ENCODE peak calls at places on chromosomes 6 and 20, in seven cellular contexts. One of them, this sample, is unnamed.

GRCh38 chr6:37303891-37304503 is 46.1 kb upstream of the TMEM217 start:
- DNase-seq in psoas muscle: no peak
- DNase-seq in kidney: no peak
- DNase-seq in esophagus squamous epithelium: no peak
- DNase-seq in HCT116: peak; percentile 10
- DNase-seq in right lobe of liver: no peak
- DNase-seq in uterus: no peak
- DNase-seq in this sample: no peak

GRCh38 chr20:47315339-47315662 is 41.2 kb downstream of the ZMYND8 start:
- DNase-seq in psoas muscle: peak; percentile 40
- DNase-seq in kidney: no peak
- DNase-seq in esophagus squamous epithelium: no peak
- DNase-seq in HCT116: no peak
- DNase-seq in right lobe of liver: no peak
- DNase-seq in uterus: no peak
- DNase-seq in this sample: no peak

GRCh38 chr6:126002755-126003390 is 16.5 kb downstream of the TRMT11 start:
- DNase-seq in psoas muscle: no peak
- DNase-seq in kidney: no peak
- DNase-seq in esophagus squamous epithelium: no peak
- DNase-seq in HCT116: no peak
- DNase-seq in right lobe of liver: no peak
- DNase-seq in uterus: no peak
- DNase-seq in this sample: no peak

GRCh38 chr6:125314019-125314581 is 12.3 kb upstream of the HDDC2 start:
- DNase-seq in psoas muscle: peak; percentile 45
- DNase-seq in kidney: no peak
- DNase-seq in esophagus squamous epithelium: peak; percentile 4
- DNase-seq in HCT116: peak; percentile 42
- DNase-seq in right lobe of liver: peak; percentile 51
- DNase-seq in uterus: peak; percentile 55
- DNase-seq in this sample: peak; percentile 72

GRCh38 chr6:141451508-141452353 is 681.0 kb upstream of the GJE1 start:
- DNase-seq in psoas muscle: no peak
- DNase-seq in kidney: no peak
- DNase-seq in esophagus squamous epithelium: no peak
- DNase-seq in HCT116: peak; percentile 3
- DNase-seq in right lobe of liver: no peak
- DNase-seq in uterus: no peak
- DNase-seq in this sample: peak; percentile 80

GRCh38 chr6:90131614-90132423 is 164.8 kb downstream of the BACH2 start:
- DNase-seq in psoas muscle: peak; percentile 52
- DNase-seq in kidney: no peak
- DNase-seq in esophagus squamous epithelium: no peak
- DNase-seq in HCT116: no peak
- DNase-seq in right lobe of liver: no peak
- DNase-seq in uterus: peak; percentile 63
- DNase-seq in this sample: no peak

GRCh38 chr6:90293319-90293937 is 3.2 kb downstream of the BACH2 start:
- DNase-seq in psoas muscle: no peak
- DNase-seq in kidney: no peak
- DNase-seq in esophagus squamous epithelium: no peak
- DNase-seq in HCT116: no peak
- DNase-seq in right lobe of liver: peak; percentile 59
- DNase-seq in uterus: no peak
- DNase-seq in this sample: peak; percentile 17

GRCh38 chr20:12291386-12291785 is 373.7 kb downstream of the BTBD3 start:
- DNase-seq in psoas muscle: no peak
- DNase-seq in kidney: no peak
- DNase-seq in esophagus squamous epithelium: no peak
- DNase-seq in HCT116: no peak
- DNase-seq in right lobe of liver: no peak
- DNase-seq in uterus: no peak
- DNase-seq in this sample: no peak

GRCh38 chr6:104281370-104281769 is 578.3 kb downstream of the HACE1 start:
- DNase-seq in psoas muscle: no peak
- DNase-seq in kidney: no peak
- DNase-seq in esophagus squamous epithelium: no peak
- DNase-seq in HCT116: peak; percentile 6
- DNase-seq in right lobe of liver: no peak
- DNase-seq in uterus: no peak
- DNase-seq in this sample: no peak

GRCh38 chr6:134074151-134074712 is 21.8 kb upstream of the SLC2A12 start:
- DNase-seq in psoas muscle: no peak
- DNase-seq in kidney: no peak
- DNase-seq in esophagus squamous epithelium: no peak
- DNase-seq in HCT116: no peak
- DNase-seq in right lobe of liver: no peak
- DNase-seq in uterus: no peak
- DNase-seq in this sample: peak; percentile 64

GRCh38 chr6:156658186-156658585 is 119.0 kb upstream of the ARID1B start:
- DNase-seq in psoas muscle: no peak
- DNase-seq in kidney: no peak
- DNase-seq in esophagus squamous epithelium: no peak
- DNase-seq in HCT116: no peak
- DNase-seq in right lobe of liver: no peak
- DNase-seq in uterus: no peak
- DNase-seq in this sample: peak; percentile 56

DNA sequence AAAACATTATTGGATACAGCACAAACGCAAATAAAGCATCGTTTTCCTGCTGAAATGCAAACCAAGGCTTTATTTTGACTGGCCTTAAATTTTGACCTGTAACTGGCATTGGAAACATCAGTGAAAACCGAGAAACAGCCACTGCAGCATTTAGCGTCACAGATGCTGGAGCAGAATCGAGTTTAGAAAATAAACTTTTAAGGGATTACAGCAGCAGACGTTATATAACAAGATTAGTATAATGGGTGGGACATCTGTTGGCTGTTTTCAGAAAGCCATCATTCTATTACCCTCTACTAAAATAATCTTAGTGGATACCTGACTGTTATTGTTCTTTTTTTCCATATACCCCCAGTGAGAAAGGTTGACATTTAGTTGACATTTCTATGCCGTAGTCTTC is 725.8 kb downstream of the KIF16B start:
- DNase-seq in psoas muscle: no peak
- DNase-seq in kidney: no peak
- DNase-seq in esophagus squamous epithelium: no peak
- DNase-seq in HCT116: no peak
- DNase-seq in right lobe of liver: no peak
- DNase-seq in uterus: no peak
- DNase-seq in this sample: no peak
- H3K4me1 ChIP-seq in psoas muscle: no peaks in the 10 kb centered on the region
- H3K4me1 ChIP-seq in kidney: no peaks in the 10 kb centered on the region
- H3K4me1 ChIP-seq in esophagus squamous epithelium: no peaks in the 10 kb centered on the region
- H3K4me1 ChIP-seq in HCT116: no peaks in the 10 kb centered on the region
- H3K4me1 ChIP-seq in right lobe of liver: no peaks in the 10 kb centered on the region
- H3K4me1 ChIP-seq in uterus: no peaks in the 10 kb centered on the region
- H3K4me1 ChIP-seq in this sample: peaks cover 6% of the 10 kb centered on the region

DNA sequence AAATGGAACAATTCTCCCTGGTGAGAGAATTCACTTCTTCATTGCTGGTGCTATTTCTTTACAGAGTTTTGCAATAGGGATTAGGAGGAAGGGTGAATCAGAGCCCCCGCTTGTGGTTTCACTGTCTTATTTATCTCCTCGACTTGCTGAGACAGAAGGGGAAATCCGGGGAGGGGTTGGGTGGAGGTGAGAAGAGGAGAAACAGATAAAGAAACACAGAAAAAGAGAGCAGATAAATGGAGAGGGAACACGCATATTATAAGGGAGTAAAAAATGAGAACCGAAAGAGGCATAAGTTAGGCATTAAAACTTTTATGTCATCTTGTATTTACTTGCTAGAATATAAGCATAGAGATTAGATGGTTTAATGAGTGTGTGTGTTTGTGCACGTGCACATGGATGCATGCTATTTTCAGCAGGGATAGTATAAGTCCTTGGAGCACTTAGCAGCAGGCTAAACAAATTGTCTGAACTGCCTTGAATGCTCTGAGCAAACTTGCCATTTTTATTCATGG is 105.0 kb downstream of the OLIG3 start:
- DNase-seq in psoas muscle: no peak
- DNase-seq in kidney: no peak
- DNase-seq in esophagus squamous epithelium: no peak
- DNase-seq in HCT116: no peak
- DNase-seq in right lobe of liver: no peak
- DNase-seq in uterus: no peak
- DNase-seq in this sample: no peak
- H3K4me1 ChIP-seq in psoas muscle: no peaks in the 10 kb centered on the region
- H3K4me1 ChIP-seq in kidney: no peaks in the 10 kb centered on the region
- H3K4me1 ChIP-seq in esophagus squamous epithelium: peaks cover 4% of the 10 kb centered on the region
- H3K4me1 ChIP-seq in HCT116: no peaks in the 10 kb centered on the region
- H3K4me1 ChIP-seq in right lobe of liver: no peaks in the 10 kb centered on the region
- H3K4me1 ChIP-seq in uterus: no peaks in the 10 kb centered on the region
- H3K4me1 ChIP-seq in this sample: peaks cover 9% of the 10 kb centered on the region

DNA sequence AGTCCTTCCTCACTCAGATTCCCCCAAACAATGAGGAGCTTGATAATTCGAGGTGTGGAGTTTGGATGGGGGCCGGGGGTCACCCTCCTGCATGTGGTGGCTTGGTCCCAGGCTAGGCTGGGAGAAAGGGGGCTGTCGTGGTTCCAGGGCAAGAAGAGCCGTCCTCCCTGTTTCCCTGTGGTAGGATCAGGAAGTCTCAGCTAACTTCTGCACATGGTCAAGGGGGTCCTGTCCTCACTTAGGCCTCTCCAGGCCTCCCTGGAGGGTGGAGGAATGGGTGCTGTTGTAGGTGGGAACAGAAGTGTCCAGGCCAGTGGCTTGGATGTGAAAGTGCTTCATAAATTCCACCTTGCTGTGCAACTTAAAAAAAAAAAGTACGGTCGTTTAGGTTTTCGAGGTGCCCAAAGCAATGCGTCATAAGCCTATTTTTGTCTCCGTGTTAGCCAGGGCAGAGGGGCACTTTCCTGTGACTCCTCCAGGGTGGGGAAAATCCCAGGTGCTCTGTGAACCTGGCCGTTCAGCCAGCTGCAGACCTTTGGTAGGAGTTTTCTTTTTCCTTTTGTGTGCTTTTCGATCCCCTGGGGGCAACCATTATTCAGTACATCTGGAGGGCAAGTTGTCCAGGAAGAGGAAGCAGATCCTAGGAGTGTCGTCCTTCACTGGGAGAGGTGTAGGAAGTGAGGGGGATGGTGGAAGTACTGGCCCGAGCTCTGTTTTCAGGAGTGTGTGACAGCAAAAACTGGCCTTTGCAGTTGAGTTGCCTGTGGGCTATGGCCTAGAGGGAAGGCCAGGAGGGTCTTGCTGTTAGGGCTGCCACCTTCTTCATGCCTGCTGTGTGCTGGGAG is 9.6 kb downstream of the IGF2R start:
- DNase-seq in psoas muscle: no peak
- DNase-seq in kidney: no peak
- DNase-seq in esophagus squamous epithelium: no peak
- DNase-seq in HCT116: no peak
- DNase-seq in right lobe of liver: no peak
- DNase-seq in uterus: no peak
- DNase-seq in this sample: peak; percentile 37
- H3K4me1 ChIP-seq in psoas muscle: peaks cover 96% of the 10 kb centered on the region
- H3K4me1 ChIP-seq in kidney: peaks cover 66% of the 10 kb centered on the region
- H3K4me1 ChIP-seq in esophagus squamous epithelium: peaks cover 69% of the 10 kb centered on the region
- H3K4me1 ChIP-seq in HCT116: no peaks in the 10 kb centered on the region
- H3K4me1 ChIP-seq in right lobe of liver: peaks cover 1% of the 10 kb centered on the region
- H3K4me1 ChIP-seq in uterus: peaks cover 30% of the 10 kb centered on the region
- H3K4me1 ChIP-seq in this sample: peaks cover 15% of the 10 kb centered on the region

GRCh38 chr6:52543262-52543661 is 33.6 kb downstream of the TRAM2 start:
- DNase-seq in psoas muscle: no peak
- DNase-seq in kidney: no peak
- DNase-seq in esophagus squamous epithelium: no peak
- DNase-seq in HCT116: no peak
- DNase-seq in right lobe of liver: no peak
- DNase-seq in uterus: no peak
- DNase-seq in this sample: no peak

GRCh38 chr6:52544325-52545022 is 32.4 kb downstream of the TRAM2 start:
- DNase-seq in psoas muscle: no peak
- DNase-seq in kidney: no peak
- DNase-seq in esophagus squamous epithelium: no peak
- DNase-seq in HCT116: no peak
- DNase-seq in right lobe of liver: no peak
- DNase-seq in uterus: no peak
- DNase-seq in this sample: no peak

GRCh38 chr6:52545844-52546119 is 31.1 kb downstream of the TRAM2 start:
- DNase-seq in psoas muscle: no peak
- DNase-seq in kidney: no peak
- DNase-seq in esophagus squamous epithelium: no peak
- DNase-seq in HCT116: no peak
- DNase-seq in right lobe of liver: no peak
- DNase-seq in uterus: no peak
- DNase-seq in this sample: no peak

GRCh38 chr6:52545050-52545843 is 31.6 kb downstream of the TRAM2 start:
- DNase-seq in psoas muscle: no peak
- DNase-seq in kidney: no peak
- DNase-seq in esophagus squamous epithelium: no peak
- DNase-seq in HCT116: no peak
- DNase-seq in right lobe of liver: no peak
- DNase-seq in uterus: no peak
- DNase-seq in this sample: no peak

DNA sequence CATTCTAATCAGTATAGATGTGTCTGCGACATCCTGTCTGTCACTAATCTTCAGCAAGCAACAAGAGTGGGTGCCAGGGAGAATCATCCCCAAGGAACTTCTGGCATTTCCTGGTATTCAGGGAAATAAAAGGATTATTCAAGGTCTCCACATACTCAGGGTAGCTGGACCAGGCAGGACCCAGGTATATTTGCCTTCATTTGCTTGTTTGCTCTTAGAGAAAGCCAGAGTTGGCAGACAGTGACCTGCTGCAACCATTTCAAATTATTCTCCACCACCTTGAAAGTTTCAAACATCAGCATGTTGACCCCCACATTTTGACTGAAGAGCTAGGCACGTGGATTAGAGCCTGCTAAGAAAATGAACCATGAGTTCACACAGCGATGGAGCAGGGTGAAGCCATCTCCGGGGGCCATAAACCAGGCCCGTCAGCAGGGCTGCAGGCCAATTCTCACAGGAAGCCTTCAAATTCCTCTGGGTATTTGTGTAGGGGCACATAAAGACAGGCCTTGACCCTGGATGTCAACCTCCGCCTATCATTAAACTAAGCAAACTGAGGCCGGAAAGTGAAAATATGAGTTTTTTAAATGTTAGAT is 33.0 kb downstream of the TRAM2 start:
- DNase-seq in psoas muscle: no peak
- DNase-seq in kidney: peak; percentile 74
- DNase-seq in esophagus squamous epithelium: no peak
- DNase-seq in HCT116: no peak
- DNase-seq in right lobe of liver: no peak
- DNase-seq in uterus: no peak
- DNase-seq in this sample: no peak
- H3K4me1 ChIP-seq in psoas muscle: peaks cover 23% of the 10 kb centered on the region
- H3K4me1 ChIP-seq in kidney: no peaks in the 10 kb centered on the region
- H3K4me1 ChIP-seq in esophagus squamous epithelium: peaks cover 26% of the 10 kb centered on the region
- H3K4me1 ChIP-seq in HCT116: peaks cover 7% of the 10 kb centered on the region
- H3K4me1 ChIP-seq in right lobe of liver: peaks cover 6% of the 10 kb centered on the region
- H3K4me1 ChIP-seq in uterus: peaks cover 26% of the 10 kb centered on the region
- H3K4me1 ChIP-seq in this sample: no peaks in the 10 kb centered on the region

GRCh38 chr20:44643154-44643519 is 8.4 kb downstream of the ADA start:
- DNase-seq in psoas muscle: no peak
- DNase-seq in kidney: no peak
- DNase-seq in esophagus squamous epithelium: no peak
- DNase-seq in HCT116: no peak
- DNase-seq in right lobe of liver: no peak
- DNase-seq in uterus: no peak
- DNase-seq in this sample: no peak
- H3K4me1 ChIP-seq in psoas muscle: peaks cover 21% of the 10 kb centered on the region
- H3K4me1 ChIP-seq in kidney: peaks cover 12% of the 10 kb centered on the region
- H3K4me1 ChIP-seq in esophagus squamous epithelium: peaks cover 65% of the 10 kb centered on the region
- H3K4me1 ChIP-seq in HCT116: peaks cover 5% of the 10 kb centered on the region
- H3K4me1 ChIP-seq in right lobe of liver: peaks cover 3% of the 10 kb centered on the region
- H3K4me1 ChIP-seq in uterus: peaks cover 4% of the 10 kb centered on the region
- H3K4me1 ChIP-seq in this sample: no peaks in the 10 kb centered on the region

This sample was measured in HAP-1.